ENCODE peak calls at places on chromosome 13, in six cellular contexts. X is type B pancreatic cell, H is germinal center, M is HCEC 1CT, O is NCI-H748 treated with DMSO at 0.1 percent for 48 hours, D is natural killer cell. N is an unnamed sample.

GRCh38 chr13:33026489-33027152 is 10.4 kb downstream of the KL start:
- DNase-seq in X (no peak), D (no peak), O (no peak), M (no peak), H (no peak), N (no peak)

GRCh38 chr13:38008636-38009035 is 139.1 kb upstream of the TRPC4 start:
- DNase-seq in D (no peak), X (no peak), M (no peak), H (no peak), O (peak), N (no peak)

GRCh38 chr13:51921790-51922740 is 60.3 kb downstream of the CCDC70 start:
- DNase-seq in X (peak), H (no peak), M (no peak), D (no peak), O (no peak), N (no peak)

GRCh38 chr13:42099962-42100675 is 51.7 kb downstream of the DGKH start:
- DNase-seq in X (no peak), D (no peak), M (no peak), O (no peak), H (no peak), N (no peak)

GRCh38 chr13:33401238-33401637 is 115.7 kb upstream of the STARD13 start:
- DNase-seq in O (no peak), X (no peak), H (no peak), M (no peak), D (no peak), N (no peak)

GRCh38 chr13:38758278-38758677 is 71.4 kb downstream of the FREM2 start:
- DNase-seq in X (no peak), D (no peak), H (no peak), M (no peak), O (no peak), N (no peak)

GRCh38 chr13:97257800-97258799 is 36.0 kb downstream of the MBNL2 start:
- DNase-seq in H (no peak), O (no peak), D (no peak), M (peak), X (no peak), N (no peak)

GRCh38 chr13:39054112-39054511 is 15.9 kb downstream of the NHLRC3 start:
- DNase-seq in H (no peak), M (no peak), O (no peak), X (no peak), D (no peak), N (no peak)

GRCh38 chr13:104757712-104758111 is 1691.5 kb upstream of the SLC10A2 start:
- DNase-seq in H (no peak), D (no peak), M (no peak), O (no peak), X (no peak), N (no peak)

N was measured in CD14-positive monocyte.